ENCODE peak calls at places on chromosome 12, in seven cellular contexts. K, Y, L, M, W, C and O are unnamed samples.

GRCh38 chr12:97650242-97650641 is 187.6 kb downstream of the RMST start:
- DNase-seq in K (no peak), Y (no peak), L (no peak), M (no peak), W (no peak), C (no peak), O (peak)

GRCh38 chr12:15842106-15842505 is 40.1 kb upstream of the STRAP start:
- DNase-seq in K (no peak), Y (no peak), L (no peak), M (peak), W (no peak), C (no peak), O (peak)

GRCh38 chr12:14836336-14837210 is 6.8 kb downstream of the ART4 start:
- DNase-seq in K (no peak), Y (no peak), L (no peak), M (peak), W (no peak), C (no peak), O (peak)

GRCh38 chr12:85831327-85831990 is 4.8 kb downstream of the RASSF9 start:
- DNase-seq in K (no peak), Y (no peak), L (no peak), M (no peak), W (no peak), C (no peak), O (no peak)

GRCh38 chr12:28540324-28540714 is 350.1 kb downstream of the CCDC91 start:
- DNase-seq in K (no peak), Y (no peak), L (no peak), M (no peak), W (no peak), C (no peak), O (no peak)

GRCh38 chr12:110661337-110661972 is 27.5 kb downstream of the HVCN1 start:
- DNase-seq in K (peak), Y (peak), L (no peak), M (no peak), W (no peak), C (no peak), O (no peak)

GRCh38 chr12:72277415-72277814 is 5.2 kb downstream of the TRHDE start:
- DNase-seq in K (no peak), Y (no peak), L (no peak), M (no peak), W (no peak), C (no peak), O (peak)

GRCh38 chr12:82174383-82174782 is 183.8 kb downstream of the CCDC59 start:
- DNase-seq in K (no peak), Y (no peak), L (no peak), M (no peak), W (no peak), C (no peak), O (no peak)

GRCh38 chr12:75964150-75964549 is 67.4 kb downstream of the PHLDA1 start:
- DNase-seq in K (no peak), Y (peak), L (no peak), M (no peak), W (no peak), C (no peak), O (no peak)

GRCh38 chr12:111361717-111362576 is 6.9 kb downstream of the PHETA1 start:
- DNase-seq in K (no peak), Y (peak), L (no peak), M (no peak), W (no peak), C (no peak), O (no peak)

GRCh38 chr12:105468464-105468863 is 138.0 kb downstream of the C12orf75 start:
- DNase-seq in K (no peak), Y (no peak), L (no peak), M (no peak), W (no peak), C (no peak), O (no peak)

GRCh38 chr12:96233941-96234461 is 39.8 kb downstream of the ELK3 start:
- DNase-seq in K (peak), Y (peak), L (peak), M (peak), W (no peak), C (peak), O (peak)

GRCh38 chr12:52836042-52836466 is 1.9 kb upstream of the KRT79 start:
- DNase-seq in K (no peak), Y (no peak), L (no peak), M (peak), W (no peak), C (no peak), O (no peak)

GRCh38 chr12:14874882-14875281 is 10.8 kb downstream of the MGP start:
- DNase-seq in K (no peak), Y (no peak), L (no peak), M (peak), W (no peak), C (no peak), O (no peak)

GRCh38 chr12:54166543-54167499 is 22.0 kb downstream of the SMUG1 start:
- DNase-seq in K (no peak), Y (no peak), L (no peak), M (no peak), W (no peak), C (peak), O (no peak)

GRCh38 chr12:120720234-120720968 is 5.2 kb upstream of the ACADS start:
- DNase-seq in K (no peak), Y (peak), L (no peak), M (peak), W (no peak), C (no peak), O (peak)

GRCh38 chr12:123441523-123442164 is 5.2 kb upstream of the RILPL2 start:
- DNase-seq in K (no peak), Y (no peak), L (no peak), M (no peak), W (no peak), C (no peak), O (no peak)

GRCh38 chr12:113422030-113422900 is at the start of gene SDSL:
- DNase-seq in K (peak), Y (peak), L (peak), M (peak), W (peak), C (peak), O (peak)

GRCh38 chr12:115709410-115710065 is 568.0 kb downstream of the MED13L start:
- DNase-seq in K (peak), Y (peak), L (peak), M (peak), W (no peak), C (no peak), O (no peak)

GRCh38 chr12:16112626-16113560 is 164.6 kb downstream of the SLC15A5 start:
- DNase-seq in K (no peak), Y (no peak), L (no peak), M (no peak), W (peak), C (no peak), O (peak)

GRCh38 chr12:39355841-39356240 is 87.1 kb downstream of the KIF21A start:
- DNase-seq in K (no peak), Y (no peak), L (no peak), M (no peak), W (no peak), C (no peak), O (no peak)

GRCh38 chr12:108850854-108851573 is 6.4 kb downstream of the SSH1 start:
- DNase-seq in K (no peak), Y (peak), L (no peak), M (peak), W (no peak), C (peak), O (no peak)

GRCh38 chr12:130026608-130027176 is 122.9 kb upstream of the TMEM132D start:
- DNase-seq in K (peak), Y (no peak), L (no peak), M (peak), W (peak), C (peak), O (peak)

GRCh38 chr12:128190614-128191013 is 76.4 kb upstream of the TMEM132C start:
- DNase-seq in K (no peak), Y (no peak), L (no peak), M (no peak), W (peak), C (peak), O (no peak)

GRCh38 chr12:124327362-124328043 is 32.6 kb downstream of the RFLNA start:
- DNase-seq in K (no peak), Y (peak), L (no peak), M (no peak), W (no peak), C (no peak), O (no peak)

GRCh38 chr12:9940370-9940769 is 8.2 kb upstream of the CLEC2A start:
- DNase-seq in K (no peak), Y (no peak), L (no peak), M (peak), W (peak), C (no peak), O (peak)

GRCh38 chr12:7093892-7094291 is 1.6 kb upstream of the C1R start:
- DNase-seq in K (peak), Y (peak), L (no peak), M (peak), W (no peak), C (no peak), O (peak)

GRCh38 chr12:85424581-85425348 is 144.7 kb downstream of the ALX1 start:
- DNase-seq in K (peak), Y (no peak), L (no peak), M (peak), W (peak), C (peak), O (peak)

GRCh38 chr12:121373748-121374147 is 21.5 kb upstream of the ANAPC5 start:
- DNase-seq in K (no peak), Y (no peak), L (no peak), M (no peak), W (no peak), C (no peak), O (no peak)

GRCh38 chr12:7994731-7995205 is 37.7 kb upstream of the FOXJ2 start:
- DNase-seq in K (no peak), Y (no peak), L (no peak), M (peak), W (peak), C (no peak), O (peak)

GRCh38 chr12:68416826-68417225 is 84.7 kb upstream of the MDM1 start:
- DNase-seq in K (no peak), Y (no peak), L (no peak), M (peak), W (no peak), C (no peak), O (no peak)

GRCh38 chr12:14403711-14404164 is 38.3 kb downstream of the ATF7IP start:
- DNase-seq in K (no peak), Y (no peak), L (no peak), M (peak), W (no peak), C (peak), O (peak)

GRCh38 chr12:124397807-124398577 is 103.1 kb downstream of the RFLNA start:
- DNase-seq in K (peak), Y (peak), L (no peak), M (peak), W (no peak), C (no peak), O (peak)

GRCh38 chr12:76274699-76275098 is 73.5 kb downstream of the BBS10 start:
- DNase-seq in K (no peak), Y (no peak), L (no peak), M (peak), W (no peak), C (no peak), O (no peak)

GRCh38 chr12:124295431-124296058 is 652 bp downstream of the RFLNA start:
- DNase-seq in K (no peak), Y (peak), L (no peak), M (no peak), W (peak), C (peak), O (no peak)

GRCh38 chr12:48542300-48542928 is 17.0 kb downstream of the OR8S1 start:
- DNase-seq in K (no peak), Y (no peak), L (no peak), M (peak), W (peak), C (no peak), O (peak)
- TF ChIP-seq CTCF in K (peak), Y (peak), L (no peak), M (peak), W (peak), C (peak), O (peak)

GRCh38 chr12:18589316-18589715 is 148.5 kb downstream of the PLCZ1 start:
- DNase-seq in K (no peak), Y (no peak), L (no peak), M (peak), W (no peak), C (no peak), O (peak)
- TF ChIP-seq CTCF in K (no peak), Y (no peak), L (no peak), M (peak), W (peak), C (peak), O (no peak)

DNA sequence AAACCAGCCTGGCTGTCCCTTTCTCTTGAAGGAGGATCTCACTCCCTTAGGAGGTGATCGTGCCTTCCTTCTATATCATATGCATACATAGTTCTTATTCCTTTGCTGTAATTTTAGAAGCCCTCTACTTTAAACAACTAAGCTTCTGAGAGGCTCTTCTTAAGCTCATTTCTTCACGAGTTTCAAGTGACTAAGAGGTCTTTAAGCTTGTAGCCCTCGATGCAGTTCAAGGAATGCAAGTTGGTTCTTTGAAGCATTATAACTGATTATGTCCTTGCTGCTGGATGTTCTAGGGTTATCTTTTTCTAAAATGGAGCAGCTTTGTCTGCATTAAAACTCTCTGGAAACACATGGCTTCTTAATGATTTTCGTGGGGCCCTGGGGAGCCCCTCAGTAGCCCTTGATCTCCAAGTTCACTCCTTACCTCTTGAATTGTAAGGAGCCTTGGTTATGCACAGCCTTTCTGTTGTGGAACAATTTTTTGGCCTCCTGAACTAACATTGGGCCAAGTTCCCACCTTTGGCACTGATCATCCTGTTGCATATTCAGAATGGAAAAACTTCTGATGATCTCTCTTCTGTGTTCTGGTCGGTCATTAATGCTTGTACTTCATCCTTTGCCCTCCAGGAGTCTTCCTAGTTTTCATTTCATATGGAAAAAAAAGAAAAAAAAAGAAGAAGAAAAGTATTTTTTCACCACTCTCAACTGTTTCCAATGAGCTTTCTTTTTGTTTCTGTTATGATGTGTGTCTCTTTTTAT is 12.6 kb downstream of the RASSF8 start:
- DNase-seq in K (peak), Y (no peak), L (no peak), M (no peak), W (no peak), C (no peak), O (no peak)
- TF ChIP-seq CTCF in K (peak), Y (no peak), L (peak), M (peak), W (no peak), C (peak), O (no peak)

DNA sequence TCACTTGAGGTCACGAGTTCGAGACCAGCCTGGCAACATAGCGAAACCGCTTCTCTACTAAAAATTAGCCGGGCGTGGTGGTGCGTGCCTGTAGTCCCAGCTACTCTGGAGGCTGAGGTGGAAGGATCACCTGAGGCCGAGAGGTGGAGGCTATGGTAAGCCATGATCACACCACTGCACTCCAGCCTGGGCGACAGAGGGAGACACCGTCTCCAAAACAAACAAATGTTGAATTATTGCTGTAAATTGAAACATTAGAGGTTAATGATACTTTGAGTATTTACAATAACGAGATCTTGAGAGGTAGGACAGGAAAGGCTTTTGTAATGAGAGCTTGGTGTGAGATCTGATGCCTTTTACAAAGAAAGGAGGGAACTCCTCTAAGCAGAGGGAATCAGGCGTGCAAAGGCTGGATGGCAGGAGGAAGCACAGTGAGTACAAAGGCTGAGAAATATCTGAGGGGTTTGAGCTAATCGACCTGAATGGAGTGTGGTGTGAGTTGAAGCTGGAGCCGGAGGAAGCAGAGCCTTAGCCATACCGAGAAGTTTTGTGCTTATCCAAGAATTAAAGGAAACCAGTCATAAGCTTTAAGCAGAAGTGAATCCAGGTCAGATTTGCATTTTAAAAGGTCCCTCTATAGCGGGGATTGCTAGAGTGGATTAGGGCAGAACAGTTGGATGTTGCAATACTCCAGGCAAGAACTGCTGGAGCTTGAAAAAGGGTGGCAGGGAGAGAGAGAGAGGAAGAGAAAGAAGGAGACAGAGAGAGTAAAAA is 1.1 kb downstream of the RHNO1 start:
- DNase-seq in K (no peak), Y (no peak), L (no peak), M (peak), W (peak), C (no peak), O (peak)
- TF ChIP-seq CTCF in K (no peak), Y (no peak), L (no peak), M (no peak), W (no peak), C (no peak), O (no peak)